ENCODE peak calls at places on chromosome 3, in six cellular contexts. E, I, D, K, N and L are unnamed samples.

GRCh38 chr3:126194713-126195305 is 14.4 kb upstream of the ALDH1L1 start:
- DNase-seq in D (no peak), N (no peak), E (no peak), K (no peak), I (no peak), L (no peak)

GRCh38 chr3:126202281-126203079 is 22.1 kb upstream of the ALDH1L1 start:
- DNase-seq in E (no peak), D (no peak), K (no peak), N (no peak), I (no peak), L (peak; percentile 79)

GRCh38 chr3:93961026-93961425 is 12.7 kb downstream of the PROS1 start:
- DNase-seq in N (no peak), K (no peak), D (no peak), E (no peak), I (no peak), L (no peak)

GRCh38 chr3:50630916-50631315 is 14.0 kb downstream of the MAPKAPK3 start:
- DNase-seq in I (no peak), N (no peak), K (no peak), E (no peak), D (no peak), L (no peak)

GRCh38 chr3:150680562-150680961 is 23.2 kb downstream of the ERICH6 start:
- DNase-seq in N (no peak), K (no peak), D (no peak), E (no peak), I (no peak), L (no peak)

GRCh38 chr3:48919215-48920138 is 835 bp downstream of the ARIH2 start:
- DNase-seq in D (no peak), E (peak; percentile 61), K (peak; percentile 26), N (peak; percentile 20), I (no peak), L (peak; percentile 38)

GRCh38 chr3:31952205-31952604 is 28.9 kb downstream of the OSBPL10 start:
- DNase-seq in I (no peak), K (no peak), E (no peak), D (no peak), N (no peak), L (no peak)

GRCh38 chr3:37324752-37325407 is 150.5 kb upstream of the LRRFIP2 start:
- DNase-seq in D (no peak), I (peak; percentile 20), K (no peak), E (no peak), N (no peak), L (no peak)

GRCh38 chr3:114450008-114450596 is 156.3 kb downstream of the TIGIT start:
- DNase-seq in N (no peak), K (no peak), I (no peak), E (no peak), D (no peak), L (no peak)

GRCh38 chr3:4394048-4394447 is 73.0 kb downstream of the SUMF1 start:
- DNase-seq in D (no peak), N (no peak), K (no peak), E (no peak), I (peak; percentile 52), L (no peak)

GRCh38 chr3:85785766-85786165 is 827.0 kb downstream of the CADM2 start:
- DNase-seq in I (no peak), E (no peak), D (no peak), K (no peak), N (no peak), L (no peak)

GRCh38 chr3:50525987-50526386 is 22.6 kb upstream of the CACNA2D2 start:
- DNase-seq in E (peak; percentile 90), K (peak; percentile 46), I (no peak), D (no peak), N (peak; percentile 42), L (no peak)

GRCh38 chr3:194273396-194274310 is 77.5 kb downstream of the CPN2 start:
- DNase-seq in I (no peak), N (no peak), K (no peak), E (no peak), D (peak; percentile 61), L (no peak)

GRCh38 chr3:123602325-123602724 is 17.5 kb upstream of the HACD2 start:
- DNase-seq in E (peak; percentile 33), K (no peak), N (no peak), D (no peak), I (peak; percentile 41), L (no peak)

GRCh38 chr3:128794067-128794768 is 68.2 kb downstream of the RAB7A start:
- DNase-seq in E (peak; percentile 16), D (no peak), I (no peak), N (peak; percentile 26), K (no peak), L (no peak)

GRCh38 chr3:105976211-105976610 is 107.4 kb upstream of the CBLB start:
- DNase-seq in D (no peak), I (no peak), N (no peak), K (no peak), E (no peak), L (no peak)

GRCh38 chr3:182740710-182741109 is 52.6 kb upstream of the ATP11B start:
- DNase-seq in N (no peak), K (no peak), I (no peak), E (peak; percentile 66), D (no peak), L (no peak)

GRCh38 chr3:10917176-10917575 is 75.4 kb upstream of the SLC6A1 start:
- DNase-seq in K (no peak), I (no peak), E (no peak), D (no peak), N (no peak), L (no peak)

GRCh38 chr3:132256984-132257383 is 60.2 kb upstream of the ACP3 start:
- DNase-seq in K (no peak), D (no peak), I (peak; percentile 19), E (peak; percentile 69), N (peak; percentile 59), L (no peak)

GRCh38 chr3:112602217-112602838 is 38.6 kb downstream of the CCDC80 start:
- DNase-seq in N (no peak), E (no peak), K (no peak), I (no peak), D (no peak), L (no peak)

GRCh38 chr3:86958534-86958933 is 32.4 kb downstream of the VGLL3 start:
- DNase-seq in N (no peak), I (no peak), K (no peak), D (no peak), E (no peak), L (no peak)

GRCh38 chr3:154294016-154294415 is 30.3 kb downstream of the DHX36 start:
- DNase-seq in N (no peak), I (no peak), E (no peak), D (no peak), K (no peak), L (no peak)

GRCh38 chr3:31196881-31197364 is 302.5 kb upstream of the GADL1 start:
- DNase-seq in K (no peak), E (peak; percentile 25), D (peak; percentile 76), I (no peak), N (no peak), L (peak; percentile 25)

GRCh38 chr3:13114811-13115615 is 41.8 kb upstream of the IQSEC1 start:
- DNase-seq in D (peak; percentile 54), N (no peak), K (no peak), E (no peak), I (no peak), L (peak; percentile 55)

GRCh38 chr3:23653647-23654525 is 151.9 kb upstream of the UBE2E1 start:
- DNase-seq in E (no peak), D (no peak), K (no peak), I (no peak), N (no peak), L (no peak)

GRCh38 chr3:94928921-94929320 is 866.1 kb downstream of the NSUN3 start:
- DNase-seq in N (no peak), K (no peak), D (no peak), I (no peak), E (peak; percentile 70), L (no peak)

GRCh38 chr3:86967062-86967461 is 23.9 kb downstream of the VGLL3 start:
- DNase-seq in D (no peak), N (no peak), K (no peak), I (no peak), E (no peak), L (no peak)

GRCh38 chr3:4228295-4228694 is 74.9 kb upstream of the SETMAR start:
- DNase-seq in D (no peak), N (no peak), K (no peak), E (no peak), I (no peak), L (no peak)

GRCh38 chr3:24069045-24069444 is 124.0 kb downstream of the NR1D2 start:
- DNase-seq in N (no peak), D (no peak), I (no peak), K (no peak), E (peak; percentile 24), L (no peak)

GRCh38 chr3:38574411-38575278 is 74.8 kb downstream of the SCN5A start:
- DNase-seq in I (no peak), E (peak; percentile 8), N (peak; percentile 69), D (peak; percentile 13), K (no peak), L (no peak)

GRCh38 chr3:143298886-143299535 is 179.4 kb downstream of the CHST2 start:
- DNase-seq in E (no peak), D (no peak), I (no peak), N (no peak), K (no peak), L (no peak)

GRCh38 chr3:149610351-149611105 is 47.3 kb downstream of the WWTR1 start:
- DNase-seq in E (peak; percentile 24), K (no peak), D (no peak), I (no peak), N (peak; percentile 66), L (peak; percentile 52)

GRCh38 chr3:194245975-194246561 is 105.1 kb downstream of the CPN2 start:
- DNase-seq in K (no peak), I (no peak), E (no peak), N (no peak), D (no peak), L (no peak)